ENCODE peak calls at places on chromosomes 3 and 15, in six cellular contexts. One of them, this sample, is unnamed.

GRCh38 chr3:83224101-83224868 is 1462.8 kb upstream of the GBE1 start:
- DNase-seq in transverse colon: no peak
- DNase-seq in stomach: no peak
- DNase-seq in GM12878: no peak
- DNase-seq in HCT116: no peak
- DNase-seq in endothelial cell of umbilical vein: peak
- DNase-seq in this sample: no peak

GRCh38 chr3:124272611-124273151 is 280.8 kb upstream of the ROPN1 start:
- DNase-seq in transverse colon: no peak
- DNase-seq in endothelial cell of umbilical vein: peak
- DNase-seq in stomach: no peak
- DNase-seq in HCT116: no peak
- DNase-seq in GM12878: no peak
- DNase-seq in this sample: no peak

GRCh38 chr3:12901631-12902045 is 60.3 kb upstream of the RPL32 start:
- DNase-seq in stomach: no peak
- DNase-seq in GM12878: no peak
- DNase-seq in HCT116: no peak
- DNase-seq in transverse colon: no peak
- DNase-seq in endothelial cell of umbilical vein: no peak
- DNase-seq in this sample: no peak

GRCh38 chr3:52315977-52316764 is at the start of gene DNAH1:
- DNase-seq in GM12878: no peak
- DNase-seq in endothelial cell of umbilical vein: no peak
- DNase-seq in HCT116: no peak
- DNase-seq in stomach: no peak
- DNase-seq in transverse colon: no peak
- DNase-seq in this sample: no peak

GRCh38 chr3:49079270-49079669 is 14.6 kb downstream of the QRICH1 start:
- DNase-seq in stomach: no peak
- DNase-seq in GM12878: no peak
- DNase-seq in transverse colon: no peak
- DNase-seq in HCT116: no peak
- DNase-seq in endothelial cell of umbilical vein: no peak
- DNase-seq in this sample: no peak

GRCh38 chr3:94024385-94024784 is 4.0 kb downstream of the STX19 start:
- DNase-seq in endothelial cell of umbilical vein: no peak
- DNase-seq in GM12878: no peak
- DNase-seq in HCT116: no peak
- DNase-seq in transverse colon: peak
- DNase-seq in stomach: no peak
- DNase-seq in this sample: no peak

GRCh38 chr3:153028336-153028735 is 133.7 kb upstream of the RAP2B start:
- DNase-seq in stomach: no peak
- DNase-seq in endothelial cell of umbilical vein: peak
- DNase-seq in HCT116: no peak
- DNase-seq in GM12878: no peak
- DNase-seq in transverse colon: no peak
- DNase-seq in this sample: no peak

GRCh38 chr3:76107935-76108570 is 322.7 kb upstream of the ZNF717 start:
- DNase-seq in stomach: no peak
- DNase-seq in GM12878: no peak
- DNase-seq in endothelial cell of umbilical vein: no peak
- DNase-seq in HCT116: peak
- DNase-seq in transverse colon: no peak
- DNase-seq in this sample: no peak

GRCh38 chr3:143847787-143848631 is at the start of gene SLC9A9:
- DNase-seq in endothelial cell of umbilical vein: peak
- DNase-seq in GM12878: peak
- DNase-seq in transverse colon: peak
- DNase-seq in stomach: peak
- DNase-seq in HCT116: no peak
- DNase-seq in this sample: no peak

GRCh38 chr3:149366031-149366430 is 11.4 kb downstream of the TM4SF1 start:
- DNase-seq in HCT116: no peak
- DNase-seq in stomach: no peak
- DNase-seq in transverse colon: no peak
- DNase-seq in endothelial cell of umbilical vein: no peak
- DNase-seq in GM12878: no peak
- DNase-seq in this sample: no peak

GRCh38 chr15:88187195-88187594 is 69.3 kb downstream of the NTRK3 start:
- DNase-seq in stomach: no peak
- DNase-seq in transverse colon: no peak
- DNase-seq in GM12878: no peak
- DNase-seq in endothelial cell of umbilical vein: no peak
- DNase-seq in HCT116: no peak
- DNase-seq in this sample: no peak

GRCh38 chr3:43996379-43997301 is 245.0 kb upstream of the TOPAZ1 start:
- DNase-seq in stomach: no peak
- DNase-seq in GM12878: no peak
- DNase-seq in transverse colon: no peak
- DNase-seq in endothelial cell of umbilical vein: peak
- DNase-seq in HCT116: no peak
- DNase-seq in this sample: no peak

GRCh38 chr15:38647683-38648082 is 83.1 kb upstream of the RASGRP1 start:
- DNase-seq in transverse colon: no peak
- DNase-seq in stomach: no peak
- DNase-seq in endothelial cell of umbilical vein: peak
- DNase-seq in GM12878: no peak
- DNase-seq in HCT116: peak
- DNase-seq in this sample: no peak

GRCh38 chr15:60009124-60009523 is 5.0 kb downstream of the FOXB1 start:
- DNase-seq in transverse colon: no peak
- DNase-seq in endothelial cell of umbilical vein: no peak
- DNase-seq in GM12878: no peak
- DNase-seq in HCT116: no peak
- DNase-seq in stomach: no peak
- DNase-seq in this sample: no peak

GRCh38 chr3:52237659-52238172 is 1.2 kb downstream of the TWF2 start:
- DNase-seq in HCT116: peak
- DNase-seq in GM12878: no peak
- DNase-seq in endothelial cell of umbilical vein: peak
- DNase-seq in transverse colon: peak
- DNase-seq in stomach: peak
- DNase-seq in this sample: peak

GRCh38 chr3:11568503-11569155 is 75.1 kb downstream of the VGLL4 start:
- DNase-seq in HCT116: peak
- DNase-seq in endothelial cell of umbilical vein: peak
- DNase-seq in transverse colon: peak
- DNase-seq in GM12878: no peak
- DNase-seq in stomach: no peak
- DNase-seq in this sample: peak

GRCh38 chr15:78850926-78851600 is 21.6 kb upstream of the MORF4L1 start:
- DNase-seq in endothelial cell of umbilical vein: no peak
- DNase-seq in stomach: no peak
- DNase-seq in HCT116: no peak
- DNase-seq in transverse colon: no peak
- DNase-seq in GM12878: no peak
- DNase-seq in this sample: no peak

GRCh38 chr3:32004111-32004790 is 22.7 kb downstream of the ZNF860 start:
- DNase-seq in endothelial cell of umbilical vein: no peak
- DNase-seq in HCT116: no peak
- DNase-seq in stomach: no peak
- DNase-seq in transverse colon: no peak
- DNase-seq in GM12878: no peak
- DNase-seq in this sample: no peak

GRCh38 chr15:31485911-31486461 is 159.4 kb downstream of the KLF13 start:
- DNase-seq in transverse colon: no peak
- DNase-seq in endothelial cell of umbilical vein: no peak
- DNase-seq in stomach: peak
- DNase-seq in GM12878: no peak
- DNase-seq in HCT116: no peak
- DNase-seq in this sample: no peak

GRCh38 chr3:53109822-53110771 is 20.1 kb downstream of the RFT1 start:
- DNase-seq in GM12878: no peak
- DNase-seq in endothelial cell of umbilical vein: peak
- DNase-seq in transverse colon: peak
- DNase-seq in HCT116: peak
- DNase-seq in stomach: peak
- DNase-seq in this sample: peak

GRCh38 chr3:55313701-55314100 is 173.4 kb downstream of the WNT5A start:
- DNase-seq in GM12878: no peak
- DNase-seq in endothelial cell of umbilical vein: no peak
- DNase-seq in HCT116: no peak
- DNase-seq in stomach: no peak
- DNase-seq in transverse colon: no peak
- DNase-seq in this sample: no peak

GRCh38 chr15:99016680-99017321 is 9.2 kb upstream of the PGPEP1L start:
- DNase-seq in endothelial cell of umbilical vein: no peak
- DNase-seq in HCT116: no peak
- DNase-seq in GM12878: no peak
- DNase-seq in stomach: no peak
- DNase-seq in transverse colon: no peak
- DNase-seq in this sample: no peak

GRCh38 chr15:70532536-70533186 is 230.7 kb downstream of the UACA start:
- DNase-seq in endothelial cell of umbilical vein: no peak
- DNase-seq in transverse colon: no peak
- DNase-seq in HCT116: no peak
- DNase-seq in GM12878: no peak
- DNase-seq in stomach: no peak
- DNase-seq in this sample: no peak

GRCh38 chr3:15272431-15273196 is 59.8 kb downstream of the SH3BP5 start:
- DNase-seq in GM12878: no peak
- DNase-seq in stomach: no peak
- DNase-seq in endothelial cell of umbilical vein: no peak
- DNase-seq in transverse colon: no peak
- DNase-seq in HCT116: no peak
- DNase-seq in this sample: no peak

GRCh38 chr3:147582642-147583041 is 173.5 kb downstream of the ZIC1 start:
- DNase-seq in endothelial cell of umbilical vein: no peak
- DNase-seq in GM12878: no peak
- DNase-seq in transverse colon: no peak
- DNase-seq in HCT116: no peak
- DNase-seq in stomach: no peak
- DNase-seq in this sample: no peak

GRCh38 chr15:90902656-90902995 is 476 bp upstream of the MAN2A2 start:
- DNase-seq in endothelial cell of umbilical vein: no peak
- DNase-seq in transverse colon: no peak
- DNase-seq in GM12878: no peak
- DNase-seq in HCT116: no peak
- DNase-seq in stomach: no peak
- DNase-seq in this sample: no peak

GRCh38 chr3:157436583-157437300 is at the start of gene PTX3:
- DNase-seq in HCT116: no peak
- DNase-seq in stomach: no peak
- DNase-seq in GM12878: no peak
- DNase-seq in transverse colon: no peak
- DNase-seq in endothelial cell of umbilical vein: peak
- DNase-seq in this sample: peak

GRCh38 chr3:24290596-24290995 is 204.1 kb downstream of the THRB start:
- DNase-seq in HCT116: no peak
- DNase-seq in GM12878: no peak
- DNase-seq in stomach: no peak
- DNase-seq in transverse colon: no peak
- DNase-seq in endothelial cell of umbilical vein: no peak
- DNase-seq in this sample: no peak

GRCh38 chr3:196600359-196600758 is 31.9 kb downstream of the FBXO45 start:
- DNase-seq in transverse colon: no peak
- DNase-seq in GM12878: no peak
- DNase-seq in endothelial cell of umbilical vein: no peak
- DNase-seq in stomach: no peak
- DNase-seq in HCT116: no peak
- DNase-seq in this sample: no peak

GRCh38 chr15:95972136-95972553 is 358.4 kb upstream of the NR2F2 start:
- DNase-seq in endothelial cell of umbilical vein: no peak
- DNase-seq in stomach: no peak
- DNase-seq in GM12878: no peak
- DNase-seq in transverse colon: no peak
- DNase-seq in HCT116: no peak
- DNase-seq in this sample: no peak

GRCh38 chr15:73818308-73818985 is 54.9 kb upstream of the TBC1D21 start:
- DNase-seq in transverse colon: no peak
- DNase-seq in endothelial cell of umbilical vein: no peak
- DNase-seq in stomach: no peak
- DNase-seq in GM12878: no peak
- DNase-seq in HCT116: no peak
- DNase-seq in this sample: no peak

DNA sequence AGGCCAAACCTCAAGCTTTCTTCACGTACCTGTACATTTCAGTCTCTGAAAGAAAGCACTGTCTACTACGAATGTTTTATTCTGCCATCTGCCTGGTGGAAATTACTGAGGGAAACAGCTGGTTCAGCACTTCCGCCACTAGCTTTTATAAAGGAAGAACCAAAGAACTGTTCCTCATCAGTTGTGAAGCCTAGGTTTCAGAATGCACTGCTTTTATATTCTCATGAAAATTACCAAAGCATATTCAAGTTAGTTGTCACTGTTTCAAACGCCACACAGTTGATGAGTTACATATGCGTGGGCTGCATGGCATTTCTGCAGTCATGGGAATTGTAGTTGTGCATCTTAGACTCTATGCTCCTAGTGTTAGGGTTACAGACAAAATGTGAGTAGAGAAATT is 21.5 kb upstream of the ZBTB38 start:
- DNase-seq in HCT116: no peak
- DNase-seq in transverse colon: no peak
- DNase-seq in stomach: no peak
- DNase-seq in endothelial cell of umbilical vein: no peak
- DNase-seq in GM12878: no peak
- DNase-seq in this sample: no peak
- H3K27ac ChIP-seq in HCT116: no peak
- H3K27ac ChIP-seq in transverse colon: peak
- H3K27ac ChIP-seq in stomach: no peak
- H3K27ac ChIP-seq in endothelial cell of umbilical vein: no peak
- H3K27ac ChIP-seq in GM12878: no peak
- H3K27ac ChIP-seq in this sample: no peak

GRCh38 chr15:51094606-51095569 is at the start of gene TNFAIP8L3:
- DNase-seq in stomach: no peak
- DNase-seq in endothelial cell of umbilical vein: peak
- DNase-seq in GM12878: no peak
- DNase-seq in HCT116: no peak
- DNase-seq in transverse colon: peak
- DNase-seq in this sample: no peak
- TF ChIP-seq POLR2A in stomach: no peak
- TF ChIP-seq POLR2A in endothelial cell of umbilical vein: no peak
- TF ChIP-seq POLR2A in GM12878: no peak
- TF ChIP-seq POLR2A in HCT116: no peak
- TF ChIP-seq POLR2A in transverse colon: no peak
- TF ChIP-seq POLR2A in this sample: no peak

DNA sequence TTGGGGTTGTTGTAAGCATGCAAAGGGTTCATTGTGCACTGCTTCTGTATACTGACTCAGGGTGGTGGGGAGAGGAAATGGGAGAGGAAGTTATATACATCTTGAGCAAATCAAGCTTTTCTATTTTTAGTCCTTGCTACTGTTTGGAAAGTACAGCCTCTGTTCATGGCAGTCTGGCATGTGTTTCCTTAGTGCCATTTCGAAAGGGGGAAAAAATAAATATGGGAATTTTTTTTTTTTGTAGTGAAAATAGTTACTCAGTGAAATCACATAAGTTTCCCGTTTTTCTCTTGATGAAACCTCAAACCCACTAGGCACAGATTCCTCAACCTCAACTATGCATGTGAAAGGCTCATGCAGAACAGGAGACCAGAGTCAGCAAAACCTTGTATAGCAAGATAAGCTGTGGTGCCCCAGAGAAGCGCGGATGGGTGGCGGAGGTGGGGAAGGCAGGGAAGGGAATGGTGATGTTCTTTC is 353.3 kb downstream of the LPP start:
- DNase-seq in GM12878: no peak
- DNase-seq in stomach: no peak
- DNase-seq in endothelial cell of umbilical vein: peak
- DNase-seq in transverse colon: no peak
- DNase-seq in HCT116: no peak
- DNase-seq in this sample: no peak
- TF ChIP-seq POLR2AphosphoS5 in GM12878: no peak
- TF ChIP-seq POLR2AphosphoS5 in stomach: peak
- TF ChIP-seq POLR2AphosphoS5 in endothelial cell of umbilical vein: peak
- TF ChIP-seq POLR2AphosphoS5 in transverse colon: no peak
- TF ChIP-seq POLR2AphosphoS5 in HCT116: no peak
- TF ChIP-seq POLR2AphosphoS5 in this sample: no peak

GRCh38 chr15:92921215-92922131 is 21.3 kb downstream of the CHD2 start:
- DNase-seq in endothelial cell of umbilical vein: peak
- DNase-seq in GM12878: no peak
- DNase-seq in HCT116: peak
- DNase-seq in stomach: no peak
- DNase-seq in transverse colon: no peak
- DNase-seq in this sample: no peak
- H3K27ac ChIP-seq in endothelial cell of umbilical vein: peak
- H3K27ac ChIP-seq in GM12878: peak
- H3K27ac ChIP-seq in HCT116: peak
- H3K27ac ChIP-seq in stomach: peak
- H3K27ac ChIP-seq in transverse colon: peak
- H3K27ac ChIP-seq in this sample: peak

This sample was measured in breast epithelium.